ENCODE peak calls at places on chromosomes 12 and 14, in six cellular contexts. B, D, K, I, G and Y are unnamed samples.

GRCh38 chr14:49114161-49114893 is 471.9 kb downstream of the RPS29 start:
- DNase-seq in B (no peak), D (no peak), K (no peak), I (no peak), G (no peak), Y (no peak)

GRCh38 chr14:20177433-20177974 is 13.2 kb upstream of the OR11G2 start:
- DNase-seq in B (no peak), D (no peak), K (no peak), I (peak; percentile 34), G (no peak), Y (no peak)

GRCh38 chr12:75891072-75891471 is 140.5 kb downstream of the PHLDA1 start:
- DNase-seq in B (no peak), D (no peak), K (no peak), I (no peak), G (no peak), Y (no peak)

GRCh38 chr12:90801776-90802175 is 153.2 kb downstream of the CCER1 start:
- DNase-seq in B (no peak), D (no peak), K (peak; percentile 38), I (no peak), G (no peak), Y (no peak)

GRCh38 chr12:21248679-21249078 is 86.0 kb downstream of the SLCO1A2 start:
- DNase-seq in B (no peak), D (no peak), K (peak; percentile 1), I (no peak), G (no peak), Y (no peak)

GRCh38 chr12:2294651-2295475 is 242.1 kb downstream of the CACNA1C start:
- DNase-seq in B (no peak), D (no peak), K (peak; percentile 85), I (no peak), G (peak; percentile 83), Y (no peak)

GRCh38 chr14:51873221-51873893 is 12.9 kb downstream of the GNG2 start:
- DNase-seq in B (no peak), D (no peak), K (peak; percentile 97), I (no peak), G (no peak), Y (no peak)

GRCh38 chr14:103109789-103110415 is 13.4 kb upstream of the TNFAIP2 start:
- DNase-seq in B (peak; percentile 42), D (peak; percentile 61), K (peak; percentile 76), I (peak; percentile 37), G (no peak), Y (no peak)

GRCh38 chr12:42372154-42372791 is 46.3 kb downstream of the PPHLN1 start:
- DNase-seq in B (peak; percentile 16), D (no peak), K (peak; percentile 38), I (peak; percentile 40), G (no peak), Y (peak; percentile 49)

GRCh38 chr12:56634242-56634836 is 4.2 kb upstream of the BAZ2A start:
- DNase-seq in B (peak; percentile 61), D (peak; percentile 36), K (no peak), I (peak; percentile 73), G (peak; percentile 75), Y (peak; percentile 31)

GRCh38 chr12:69154585-69155363 is 84.6 kb upstream of the CPSF6 start:
- DNase-seq in B (peak; percentile 75), D (peak; percentile 78), K (peak; percentile 52), I (peak; percentile 68), G (peak; percentile 73), Y (peak; percentile 59)

GRCh38 chr14:101200650-101201516 is 297.4 kb upstream of the RTL1 start:
- DNase-seq in B (no peak), D (no peak), K (no peak), I (no peak), G (peak; percentile 32), Y (no peak)

GRCh38 chr12:48285751-48286650 is 64.7 kb downstream of the ZNF641 start:
- DNase-seq in B (no peak), D (no peak), K (no peak), I (no peak), G (no peak), Y (no peak)

GRCh38 chr14:103108749-103109207 is 14.3 kb downstream of the EXOC3L4 start:
- DNase-seq in B (no peak), D (no peak), K (no peak), I (peak; percentile 38), G (no peak), Y (no peak)

GRCh38 chr14:92590941-92591340 is 77.4 kb downstream of the RIN3 start:
- DNase-seq in B (no peak), D (no peak), K (peak; percentile 45), I (no peak), G (no peak), Y (no peak)

GRCh38 chr12:57476162-57476992 is 3.3 kb downstream of the ARHGAP9 start:
- DNase-seq in B (no peak), D (no peak), K (no peak), I (no peak), G (peak; percentile 77), Y (peak; percentile 63)

GRCh38 chr14:36522972-36523685 is 3.1 kb upstream of the NKX2-1 start:
- DNase-seq in B (peak; percentile 47), D (peak; percentile 39), K (no peak), I (no peak), G (no peak), Y (no peak)

GRCh38 chr14:22878271-22879246 is 4.5 kb upstream of the REM2 start:
- DNase-seq in B (no peak), D (no peak), K (no peak), I (no peak), G (no peak), Y (no peak)

GRCh38 chr12:126982707-126983106 is 1284.3 kb upstream of the TMEM132C start:
- DNase-seq in B (no peak), D (no peak), K (no peak), I (no peak), G (no peak), Y (no peak)

GRCh38 chr14:63388766-63389431 is 70.2 kb upstream of the GPHB5 start:
- DNase-seq in B (peak; percentile 56), D (peak; percentile 77), K (peak; percentile 61), I (peak; percentile 41), G (peak; percentile 64), Y (peak; percentile 75)

DNA sequence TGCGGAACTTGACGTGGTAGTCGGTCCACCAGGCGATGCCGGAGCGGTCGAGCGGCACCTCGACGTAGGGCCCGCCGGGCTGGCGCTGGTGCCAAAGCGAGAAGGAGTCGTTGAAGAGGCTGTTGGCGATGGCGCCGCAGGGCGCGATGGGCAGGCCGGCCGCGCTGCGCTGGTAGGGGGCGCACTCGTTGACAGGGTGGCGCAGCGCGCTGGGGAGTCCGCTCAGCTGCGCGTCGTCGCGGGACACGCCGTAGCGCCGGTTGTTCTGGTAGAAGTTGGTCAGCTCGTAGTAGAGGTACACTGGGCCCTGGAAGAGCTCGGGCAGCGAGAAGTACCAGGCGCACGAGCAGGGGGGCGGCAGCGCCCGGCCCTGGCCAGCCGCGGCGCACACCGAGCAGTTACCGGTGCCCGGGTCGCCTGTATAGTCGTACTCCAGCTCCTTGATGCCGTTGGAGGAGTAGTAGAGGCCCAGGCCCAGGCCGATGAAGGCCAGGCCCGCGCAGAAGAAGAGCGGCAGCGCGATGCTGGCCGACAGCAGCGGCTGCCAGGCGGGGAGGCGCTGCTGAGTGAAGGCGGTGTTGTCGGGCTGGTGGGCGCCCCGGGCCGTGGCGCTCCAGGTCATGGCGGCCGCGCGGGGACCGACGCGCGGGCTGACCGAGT is 482 bp downstream of the TMEM30B start:
- DNase-seq in B (peak; percentile 66), D (peak; percentile 74), K (peak; percentile 16), I (no peak), G (peak; percentile 82), Y (peak; percentile 76)
- TF ChIP-seq CTCF in B (peak; percentile 37), D (peak; percentile 50), K (no peak), I (no peak), G (peak; percentile 67), Y (peak; percentile 50)

GRCh38 chr14:34872822-34873590 is 2.2 kb downstream of the BAZ1A start:
- DNase-seq in B (no peak), D (no peak), K (peak; percentile 55), I (no peak), G (no peak), Y (no peak)

GRCh38 chr14:34873591-34874385 is 1.4 kb downstream of the BAZ1A start:
- DNase-seq in B (peak; percentile 71), D (peak; percentile 78), K (peak; percentile 67), I (peak; percentile 56), G (peak; percentile 94), Y (peak; percentile 64)

GRCh38 chr14:34874386-34875030 is 652 bp downstream of the BAZ1A start:
- DNase-seq in B (peak; percentile 61), D (peak; percentile 63), K (peak; percentile 47), I (no peak), G (peak; percentile 77), Y (peak; percentile 64)

DNA sequence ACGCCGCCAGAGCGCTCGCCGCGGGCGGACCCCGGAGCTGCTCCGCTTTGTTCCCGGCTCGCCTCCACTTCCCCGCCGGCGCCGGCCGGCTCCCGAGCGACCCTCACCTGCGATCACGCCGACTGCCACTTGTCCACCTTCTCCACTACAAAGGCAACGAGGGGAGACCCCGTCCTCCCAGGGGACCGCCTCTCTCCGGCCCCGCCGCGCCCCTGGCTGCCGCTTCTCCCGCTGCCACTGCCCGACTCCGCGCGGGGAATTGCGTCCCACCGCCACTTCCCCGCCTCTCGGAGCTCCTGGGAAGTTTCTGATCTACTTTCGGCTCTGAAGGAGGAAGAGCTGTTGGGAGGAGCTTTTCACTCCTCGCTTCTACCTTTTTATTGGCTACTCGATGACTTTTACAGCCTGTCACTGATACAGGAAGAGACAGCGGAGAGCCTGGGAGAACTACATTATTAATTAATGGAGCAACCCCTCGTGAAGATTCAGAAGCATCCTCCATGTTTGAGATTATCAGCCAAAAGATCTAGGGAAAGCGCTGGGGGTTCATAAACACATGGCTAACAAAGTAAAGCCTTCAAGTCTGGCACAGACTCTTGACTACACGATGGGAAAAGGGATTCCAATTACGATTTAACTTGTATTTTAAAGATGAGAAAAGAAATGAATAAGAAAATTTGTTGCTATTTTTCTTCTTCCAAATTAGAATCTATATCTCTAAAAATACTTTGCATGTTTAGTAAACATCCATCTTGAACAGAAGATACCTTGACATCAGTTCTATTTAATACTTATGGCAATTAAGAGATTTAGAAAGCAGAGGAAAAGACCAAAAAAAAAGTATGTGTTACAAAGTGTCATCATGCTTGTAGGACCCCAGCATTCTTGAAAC is at the start of gene BAZ1A:
- DNase-seq in B (peak; percentile 77), D (peak; percentile 78), K (peak; percentile 87), I (peak; percentile 69), G (peak; percentile 68), Y (no peak)
- TF ChIP-seq CTCF in B (no peak), D (no peak), K (no peak), I (no peak), G (no peak), Y (no peak)

GRCh38 chr14:89011727-89012271 is 187.3 kb downstream of the TTC8 start:
- DNase-seq in B (no peak), D (no peak), K (no peak), I (no peak), G (no peak), Y (no peak)

GRCh38 chr14:89012272-89013097 is 188.0 kb downstream of the TTC8 start:
- DNase-seq in B (no peak), D (no peak), K (no peak), I (no peak), G (no peak), Y (no peak)

GRCh38 chr14:89014570-89014847 is 190.1 kb downstream of the TTC8 start:
- DNase-seq in B (no peak), D (no peak), K (no peak), I (no peak), G (no peak), Y (no peak)

GRCh38 chr14:89013698-89014569 is 189.5 kb downstream of the TTC8 start:
- DNase-seq in B (no peak), D (no peak), K (no peak), I (no peak), G (no peak), Y (no peak)

GRCh38 chr14:89013098-89013504 is 188.7 kb downstream of the TTC8 start:
- DNase-seq in B (no peak), D (no peak), K (no peak), I (peak; percentile 73), G (no peak), Y (no peak)
- TF ChIP-seq CTCF in B (no peak), D (no peak), K (peak; percentile 44), I (peak; percentile 69), G (no peak), Y (no peak)

GRCh38 chr14:73949752-73950734 is at the start of the genes COQ6 and FAM161B:
- DNase-seq in B (peak; percentile 84), D (peak; percentile 89), K (peak; percentile 95), I (peak; percentile 76), G (peak; percentile 96), Y (peak; percentile 82)
- TF ChIP-seq CTCF in B (no peak), D (no peak), K (peak; percentile 0), I (peak; percentile 31), G (peak; percentile 16), Y (no peak)